ENCODE peak calls at places on chromosomes 3 and 15, in six cellular contexts. One of them, this sample, is unnamed.

GRCh38 chr3:48318831-48319512 is 14.5 kb downstream of the SPINK8 start:
- DNase-seq in endothelial cell of umbilical vein: no peak
- DNase-seq in GM12878: no peak
- DNase-seq in GM10248: no peak
- DNase-seq in upper lobe of right lung: no peak
- DNase-seq in sigmoid colon: no peak
- DNase-seq in this sample: no peak

GRCh38 chr3:111764645-111765091 is 94.4 kb upstream of the PHLDB2 start:
- DNase-seq in endothelial cell of umbilical vein: no peak
- DNase-seq in GM12878: no peak
- DNase-seq in GM10248: no peak
- DNase-seq in upper lobe of right lung: no peak
- DNase-seq in sigmoid colon: no peak
- DNase-seq in this sample: no peak

GRCh38 chr3:100993309-100993708 is at the start of gene ABI3BP:
- DNase-seq in endothelial cell of umbilical vein: peak; percentile 91
- DNase-seq in GM12878: no peak
- DNase-seq in GM10248: no peak
- DNase-seq in upper lobe of right lung: peak; percentile 70
- DNase-seq in sigmoid colon: peak; percentile 93
- DNase-seq in this sample: peak; percentile 34

GRCh38 chr3:36650271-36650671 is 114.1 kb downstream of the DCLK3 start:
- DNase-seq in endothelial cell of umbilical vein: no peak
- DNase-seq in GM12878: no peak
- DNase-seq in GM10248: no peak
- DNase-seq in upper lobe of right lung: no peak
- DNase-seq in sigmoid colon: no peak
- DNase-seq in this sample: no peak

GRCh38 chr3:42473083-42473932 is 29.1 kb upstream of the VIPR1 start:
- DNase-seq in endothelial cell of umbilical vein: peak; percentile 92
- DNase-seq in GM12878: no peak
- DNase-seq in GM10248: no peak
- DNase-seq in upper lobe of right lung: peak; percentile 75
- DNase-seq in sigmoid colon: no peak
- DNase-seq in this sample: no peak

GRCh38 chr3:13470894-13471574 is 9.1 kb upstream of the HDAC11 start:
- DNase-seq in endothelial cell of umbilical vein: no peak
- DNase-seq in GM12878: no peak
- DNase-seq in GM10248: no peak
- DNase-seq in upper lobe of right lung: peak; percentile 35
- DNase-seq in sigmoid colon: no peak
- DNase-seq in this sample: no peak

GRCh38 chr3:72797773-72798543 is 50.3 kb downstream of the SHQ1 start:
- DNase-seq in endothelial cell of umbilical vein: peak; percentile 48
- DNase-seq in GM12878: no peak
- DNase-seq in GM10248: no peak
- DNase-seq in upper lobe of right lung: no peak
- DNase-seq in sigmoid colon: no peak
- DNase-seq in this sample: no peak

GRCh38 chr15:52424856-52425431 is 103.7 kb downstream of the MYO5A start:
- DNase-seq in endothelial cell of umbilical vein: no peak
- DNase-seq in GM12878: no peak
- DNase-seq in GM10248: no peak
- DNase-seq in upper lobe of right lung: no peak
- DNase-seq in sigmoid colon: no peak
- DNase-seq in this sample: no peak

GRCh38 chr3:18591120-18591519 is 166.0 kb upstream of the SATB1 start:
- DNase-seq in endothelial cell of umbilical vein: no peak
- DNase-seq in GM12878: no peak
- DNase-seq in GM10248: no peak
- DNase-seq in upper lobe of right lung: no peak
- DNase-seq in sigmoid colon: no peak
- DNase-seq in this sample: no peak

GRCh38 chr15:83170474-83171165 is 37.0 kb downstream of the HDGFL3 start:
- DNase-seq in endothelial cell of umbilical vein: no peak
- DNase-seq in GM12878: no peak
- DNase-seq in GM10248: no peak
- DNase-seq in upper lobe of right lung: no peak
- DNase-seq in sigmoid colon: no peak
- DNase-seq in this sample: no peak

GRCh38 chr3:80113331-80113730 is 345.5 kb upstream of the ROBO1 start:
- DNase-seq in endothelial cell of umbilical vein: no peak
- DNase-seq in GM12878: no peak
- DNase-seq in GM10248: no peak
- DNase-seq in upper lobe of right lung: no peak
- DNase-seq in sigmoid colon: no peak
- DNase-seq in this sample: no peak

GRCh38 chr3:32175607-32176197 is 62.8 kb upstream of the CMTM8 start:
- DNase-seq in endothelial cell of umbilical vein: peak; percentile 67
- DNase-seq in GM12878: no peak
- DNase-seq in GM10248: peak; percentile 58
- DNase-seq in upper lobe of right lung: no peak
- DNase-seq in sigmoid colon: no peak
- DNase-seq in this sample: peak; percentile 70

GRCh38 chr15:82177291-82178010 is 85.1 kb downstream of the EFL1 start:
- DNase-seq in endothelial cell of umbilical vein: no peak
- DNase-seq in GM12878: no peak
- DNase-seq in GM10248: no peak
- DNase-seq in upper lobe of right lung: no peak
- DNase-seq in sigmoid colon: peak; percentile 70
- DNase-seq in this sample: no peak

GRCh38 chr15:91632176-91632575 is 221.3 kb upstream of the SLCO3A1 start:
- DNase-seq in endothelial cell of umbilical vein: no peak
- DNase-seq in GM12878: no peak
- DNase-seq in GM10248: no peak
- DNase-seq in upper lobe of right lung: no peak
- DNase-seq in sigmoid colon: no peak
- DNase-seq in this sample: no peak

GRCh38 chr3:174620138-174620537 is 239.0 kb upstream of the NAALADL2 start:
- DNase-seq in endothelial cell of umbilical vein: peak; percentile 6
- DNase-seq in GM12878: no peak
- DNase-seq in GM10248: no peak
- DNase-seq in upper lobe of right lung: no peak
- DNase-seq in sigmoid colon: no peak
- DNase-seq in this sample: no peak

GRCh38 chr3:84958495-84959469 is at the start of gene CADM2:
- DNase-seq in endothelial cell of umbilical vein: peak; percentile 70
- DNase-seq in GM12878: no peak
- DNase-seq in GM10248: peak; percentile 90
- DNase-seq in upper lobe of right lung: peak; percentile 93
- DNase-seq in sigmoid colon: peak; percentile 93
- DNase-seq in this sample: peak; percentile 95

DNA sequence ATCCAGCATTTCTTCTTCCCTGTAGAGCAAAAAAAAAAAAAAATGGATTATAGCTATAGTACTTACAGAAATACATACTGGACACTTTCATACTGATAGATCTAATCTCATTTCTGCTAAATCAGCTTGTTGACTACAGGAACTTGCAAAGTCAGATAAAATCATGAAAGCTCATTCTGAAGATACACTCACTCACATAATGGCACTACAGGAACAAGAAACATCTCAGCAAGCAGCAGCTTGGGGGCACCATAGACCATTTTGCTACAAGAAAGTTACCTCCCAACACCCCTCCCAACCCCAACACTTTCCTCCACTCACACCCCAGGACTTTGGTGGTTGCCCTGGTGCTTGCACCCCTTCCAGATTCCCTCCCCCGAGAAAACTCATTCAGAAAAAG is 4.6 kb downstream of the MYH15 start:
- DNase-seq in endothelial cell of umbilical vein: no peak
- DNase-seq in GM12878: no peak
- DNase-seq in GM10248: no peak
- DNase-seq in upper lobe of right lung: no peak
- DNase-seq in sigmoid colon: no peak
- DNase-seq in this sample: no peak
- TF ChIP-seq CTCF in endothelial cell of umbilical vein: no peak
- TF ChIP-seq CTCF in GM12878: no peak
- TF ChIP-seq CTCF in GM10248: peak; percentile 17
- TF ChIP-seq CTCF in upper lobe of right lung: no peak
- TF ChIP-seq CTCF in sigmoid colon: no peak
- TF ChIP-seq CTCF in this sample: no peak

GRCh38 chr3:33440328-33440577 is at the start of gene UBP1:
- DNase-seq in endothelial cell of umbilical vein: no peak
- DNase-seq in GM12878: no peak
- DNase-seq in GM10248: no peak
- DNase-seq in upper lobe of right lung: peak; percentile 100
- DNase-seq in sigmoid colon: no peak
- DNase-seq in this sample: peak; percentile 99

GRCh38 chr3:33440578-33441321 is 545 bp upstream of the UBP1 start:
- DNase-seq in endothelial cell of umbilical vein: peak; percentile 99
- DNase-seq in GM12878: peak; percentile 100
- DNase-seq in GM10248: peak; percentile 96
- DNase-seq in upper lobe of right lung: peak; percentile 82
- DNase-seq in sigmoid colon: peak; percentile 100
- DNase-seq in this sample: peak; percentile 47

GRCh38 chr3:33438871-33439270 is 1.3 kb downstream of the UBP1 start:
- DNase-seq in endothelial cell of umbilical vein: no peak
- DNase-seq in GM12878: no peak
- DNase-seq in GM10248: no peak
- DNase-seq in upper lobe of right lung: no peak
- DNase-seq in sigmoid colon: no peak
- DNase-seq in this sample: no peak

GRCh38 chr3:33438284-33438668 is 1.9 kb downstream of the UBP1 start:
- DNase-seq in endothelial cell of umbilical vein: peak; percentile 54
- DNase-seq in GM12878: no peak
- DNase-seq in GM10248: no peak
- DNase-seq in upper lobe of right lung: no peak
- DNase-seq in sigmoid colon: no peak
- DNase-seq in this sample: no peak

DNA sequence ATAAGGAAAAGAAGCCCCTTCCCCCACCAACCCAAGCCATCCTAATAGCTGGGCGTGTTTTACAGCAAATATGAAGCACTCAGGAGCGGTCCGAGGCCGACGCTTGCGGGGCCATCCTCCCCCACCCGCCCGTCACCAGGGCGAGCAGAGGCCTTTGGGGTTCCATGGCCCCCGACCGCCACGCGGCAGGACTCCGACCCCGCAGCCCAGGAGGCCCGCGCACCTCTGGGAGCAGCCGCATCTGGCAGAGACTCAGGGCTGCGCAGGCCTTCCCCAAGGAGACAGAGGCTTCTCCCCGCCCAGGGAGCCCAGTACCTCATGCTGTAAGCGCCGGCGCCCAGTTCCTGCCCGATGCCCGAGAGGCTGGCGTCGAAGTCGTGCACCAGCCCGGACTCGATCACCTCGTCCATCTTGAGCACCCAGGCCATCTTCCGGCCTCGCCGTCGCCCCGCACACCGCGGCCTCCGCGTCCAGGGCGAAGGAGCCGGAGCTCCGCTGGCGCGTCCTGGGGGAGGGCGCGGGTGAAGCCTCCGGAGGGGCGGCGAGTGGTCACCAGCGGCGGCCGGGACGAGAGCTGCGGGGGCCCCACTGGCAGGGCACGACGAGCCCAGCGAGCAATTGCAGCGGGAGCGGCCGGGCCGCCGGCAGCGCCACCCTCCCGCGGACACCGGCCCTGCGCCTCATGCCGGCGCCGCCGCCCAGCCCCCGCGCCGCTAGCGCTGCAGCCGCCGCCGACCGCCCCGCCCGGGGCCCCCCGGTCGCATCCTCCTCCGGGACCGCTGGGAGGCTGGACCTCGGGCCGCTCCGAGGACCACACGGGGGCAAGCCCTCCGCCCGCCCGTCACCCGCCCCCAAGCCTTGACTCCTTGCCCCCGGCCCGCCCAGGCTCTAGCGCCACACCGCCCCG is 531 bp downstream of the UBP1 start:
- DNase-seq in endothelial cell of umbilical vein: peak; percentile 56
- DNase-seq in GM12878: no peak
- DNase-seq in GM10248: peak; percentile 70
- DNase-seq in upper lobe of right lung: peak; percentile 85
- DNase-seq in sigmoid colon: peak; percentile 82
- DNase-seq in this sample: no peak
- TF ChIP-seq CTCF in endothelial cell of umbilical vein: no peak
- TF ChIP-seq CTCF in GM12878: peak; percentile 22
- TF ChIP-seq CTCF in GM10248: peak; percentile 57
- TF ChIP-seq CTCF in upper lobe of right lung: no peak
- TF ChIP-seq CTCF in sigmoid colon: no peak
- TF ChIP-seq CTCF in this sample: no peak

GRCh38 chr3:10712121-10712520 is 103.9 kb upstream of the SLC6A11 start:
- DNase-seq in endothelial cell of umbilical vein: no peak
- DNase-seq in GM12878: no peak
- DNase-seq in GM10248: no peak
- DNase-seq in upper lobe of right lung: no peak
- DNase-seq in sigmoid colon: no peak
- DNase-seq in this sample: no peak

GRCh38 chr3:10706156-10707088 is 109.6 kb upstream of the SLC6A11 start:
- DNase-seq in endothelial cell of umbilical vein: no peak
- DNase-seq in GM12878: no peak
- DNase-seq in GM10248: no peak
- DNase-seq in upper lobe of right lung: no peak
- DNase-seq in sigmoid colon: no peak
- DNase-seq in this sample: no peak

GRCh38 chr3:10707984-10708868 is 107.8 kb upstream of the SLC6A11 start:
- DNase-seq in endothelial cell of umbilical vein: no peak
- DNase-seq in GM12878: no peak
- DNase-seq in GM10248: no peak
- DNase-seq in upper lobe of right lung: no peak
- DNase-seq in sigmoid colon: no peak
- DNase-seq in this sample: peak; percentile 39

GRCh38 chr3:10707089-10707983 is 108.7 kb upstream of the SLC6A11 start:
- DNase-seq in endothelial cell of umbilical vein: no peak
- DNase-seq in GM12878: no peak
- DNase-seq in GM10248: no peak
- DNase-seq in upper lobe of right lung: no peak
- DNase-seq in sigmoid colon: no peak
- DNase-seq in this sample: peak; percentile 68

GRCh38 chr3:10709110-10709781 is 106.8 kb upstream of the SLC6A11 start:
- DNase-seq in endothelial cell of umbilical vein: no peak
- DNase-seq in GM12878: no peak
- DNase-seq in GM10248: no peak
- DNase-seq in upper lobe of right lung: no peak
- DNase-seq in sigmoid colon: no peak
- DNase-seq in this sample: no peak
- TF ChIP-seq CTCF in endothelial cell of umbilical vein: no peak
- TF ChIP-seq CTCF in GM12878: no peak
- TF ChIP-seq CTCF in GM10248: no peak
- TF ChIP-seq CTCF in upper lobe of right lung: no peak
- TF ChIP-seq CTCF in sigmoid colon: no peak
- TF ChIP-seq CTCF in this sample: no peak

GRCh38 chr15:64149424-64150235 is 1.9 kb upstream of the SNX22 start:
- DNase-seq in endothelial cell of umbilical vein: no peak
- DNase-seq in GM12878: no peak
- DNase-seq in GM10248: no peak
- DNase-seq in upper lobe of right lung: no peak
- DNase-seq in sigmoid colon: no peak
- DNase-seq in this sample: no peak
- TF ChIP-seq CTCF in endothelial cell of umbilical vein: peak; percentile 13
- TF ChIP-seq CTCF in GM12878: peak; percentile 26
- TF ChIP-seq CTCF in GM10248: no peak
- TF ChIP-seq CTCF in upper lobe of right lung: peak; percentile 14
- TF ChIP-seq CTCF in sigmoid colon: no peak
- TF ChIP-seq CTCF in this sample: no peak